ENCODE peak calls at places on chromosomes 4 and X, in four cellular contexts. Z is K562, D is HepG2, F is GM12878. O is an unnamed sample.
A peak's percentile ranks its signal among the peaks of the same experiment; 100 is the strongest.

GRCh38 chrX:105882581-105883275 is 60.4 kb downstream of the NRK start:
- DNase-seq in Z (no peak), D (no peak), F (no peak), O (no peak)

GRCh38 chr4:140330311-140330900 is 43.0 kb upstream of the SCOC start:
- DNase-seq in Z (no peak), D (peak; percentile 18), F (no peak), O (peak; percentile 26)

GRCh38 chrX:53714580-53715335 is 28.2 kb upstream of the HUWE1 start:
- DNase-seq in Z (no peak), D (no peak), F (peak; percentile 89), O (no peak)

GRCh38 chrX:22163306-22163705 is 109.4 kb upstream of the CBLL2 start:
- DNase-seq in Z (no peak), D (no peak), F (no peak), O (no peak)

GRCh38 chrX:118502121-118502794 is 6.6 kb downstream of the DOCK11 start:
- DNase-seq in Z (peak; percentile 32), D (no peak), F (no peak), O (no peak)

GRCh38 chr4:165560941-165561340 is 182.1 kb downstream of the CPE start:
- DNase-seq in Z (no peak), D (no peak), F (no peak), O (no peak)

GRCh38 chrX:19670854-19671620 is 155.7 kb upstream of the MAP3K15 start:
- DNase-seq in Z (no peak), D (peak; percentile 79), F (no peak), O (peak; percentile 9)

GRCh38 chrX:132961511-132961910 is 3.1 kb upstream of the HS6ST2 start:
- DNase-seq in Z (no peak), D (no peak), F (no peak), O (no peak)

GRCh38 chrX:9905288-9905687 is 61.9 kb upstream of the CLDN34 start:
- DNase-seq in Z (no peak), D (no peak), F (no peak), O (no peak)

GRCh38 chrX:114532093-114532805 is 51.6 kb upstream of the HTR2C start:
- DNase-seq in Z (no peak), D (no peak), F (no peak), O (no peak)

GRCh38 chr4:80036306-80036705 is 36.7 kb downstream of the ANTXR2 start:
- DNase-seq in Z (no peak), D (no peak), F (no peak), O (no peak)

GRCh38 chrX:73561791-73562190 is 1.2 kb upstream of the CHIC1 start:
- DNase-seq in Z (no peak), D (no peak), F (no peak), O (no peak)

GRCh38 chrX:357693-358471 is 28.8 kb downstream of the PPP2R3B start:
- DNase-seq in Z (no peak), D (no peak), F (no peak), O (no peak)

GRCh38 chr4:151304755-151305154 is 20.6 kb downstream of the SH3D19 start:
- DNase-seq in Z (no peak), D (no peak), F (no peak), O (no peak)

GRCh38 chr4:105196523-105197145 is 50.0 kb downstream of the TET2 start:
- DNase-seq in Z (peak; percentile 8), D (no peak), F (peak; percentile 35), O (no peak)

GRCh38 chr4:80107374-80107773 is 34.3 kb upstream of the ANTXR2 start:
- DNase-seq in Z (no peak), D (no peak), F (no peak), O (no peak)

GRCh38 chr4:169385356-169385755 is 114.6 kb upstream of the SH3RF1 start:
- DNase-seq in Z (no peak), D (no peak), F (no peak), O (no peak)

GRCh38 chr4:102517753-102518152 is 16.6 kb downstream of the NFKB1 start:
- DNase-seq in Z (no peak), D (no peak), F (no peak), O (no peak)

GRCh38 chrX:107199491-107199890 is 6.7 kb downstream of the NUP62CL start:
- DNase-seq in Z (no peak), D (no peak), F (no peak), O (no peak)

GRCh38 chr4:182447938-182448280 is 204.7 kb downstream of the TENM3 start:
- DNase-seq in Z (no peak), D (no peak), F (no peak), O (peak; percentile 5)

GRCh38 chrX:70132244-70132643 is 1.0 kb upstream of the IGBP1 start:
- DNase-seq in Z (peak; percentile 7), D (no peak), F (no peak), O (no peak)

GRCh38 chr4:182240161-182241130 is 2.8 kb upstream of the TENM3 start:
- DNase-seq in Z (no peak), D (peak; percentile 81), F (no peak), O (no peak)

GRCh38 chrX:65697915-65698796 is 30.7 kb downstream of the MSN start:
- DNase-seq in Z (peak; percentile 78), D (no peak), F (peak; percentile 83), O (no peak)

GRCh38 chr4:106529348-106530033 is 160.9 kb upstream of the GIMD1 start:
- DNase-seq in Z (no peak), D (no peak), F (no peak), O (no peak)

GRCh38 chr4:89134775-89135319 is 23.5 kb downstream of the TIGD2 start:
- DNase-seq in Z (no peak), D (no peak), F (no peak), O (no peak)

GRCh38 chr4:82467442-82467841 is 37.1 kb downstream of the ENOPH1 start:
- DNase-seq in Z (no peak), D (peak; percentile 45), F (no peak), O (no peak)

GRCh38 chr4:3280466-3280865 is 12.4 kb upstream of the RGS12 start:
- DNase-seq in Z (no peak), D (no peak), F (no peak), O (no peak)

GRCh38 chrX:40474205-40474626 is 106.6 kb upstream of the ATP6AP2 start:
- DNase-seq in Z (no peak), D (peak; percentile 20), F (no peak), O (peak; percentile 41)

GRCh38 chr4:124334119-124334518 is 378.4 kb downstream of the ANKRD50 start:
- DNase-seq in Z (peak; percentile 11), D (peak; percentile 24), F (no peak), O (peak; percentile 40)

GRCh38 chr4:110589297-110589696 is 33.6 kb downstream of the PITX2 start:
- DNase-seq in Z (no peak), D (no peak), F (no peak), O (no peak)

GRCh38 chr4:154329268-154329858 is 162.2 kb downstream of the DCHS2 start:
- DNase-seq in Z (peak; percentile 11), D (peak; percentile 3), F (no peak), O (peak; percentile 24)

GRCh38 chrX:17497193-17497592 is 122.2 kb downstream of the NHS start:
- DNase-seq in Z (no peak), D (no peak), F (no peak), O (no peak)

GRCh38 chrX:106484233-106484632 is 127.5 kb upstream of the RADX start:
- DNase-seq in Z (no peak), D (no peak), F (peak; percentile 64), O (no peak)

GRCh38 chr4:29559281-29559680 is 1160.9 kb upstream of the PCDH7 start:
- DNase-seq in Z (no peak), D (no peak), F (no peak), O (no peak)

GRCh38 chrX:8404958-8405357 is 59.7 kb upstream of the VCX3B start:
- DNase-seq in Z (no peak), D (no peak), F (no peak), O (no peak)

GRCh38 chr4:27217261-27217769 is 356.7 kb downstream of the STIM2 start:
- DNase-seq in Z (no peak), D (no peak), F (no peak), O (no peak)
- TF ChIP-seq BHLHE40 in Z (no peak), D (no peak), F (no peak), O (no peak)

GRCh38 chr4:145130788-145131398 is 32.8 kb downstream of the ABCE1 start:
- DNase-seq in Z (no peak), D (no peak), F (no peak), O (no peak)
- TF ChIP-seq TARDBP in Z (no peak), D (no peak), F (no peak), O (no peak)

DNA sequence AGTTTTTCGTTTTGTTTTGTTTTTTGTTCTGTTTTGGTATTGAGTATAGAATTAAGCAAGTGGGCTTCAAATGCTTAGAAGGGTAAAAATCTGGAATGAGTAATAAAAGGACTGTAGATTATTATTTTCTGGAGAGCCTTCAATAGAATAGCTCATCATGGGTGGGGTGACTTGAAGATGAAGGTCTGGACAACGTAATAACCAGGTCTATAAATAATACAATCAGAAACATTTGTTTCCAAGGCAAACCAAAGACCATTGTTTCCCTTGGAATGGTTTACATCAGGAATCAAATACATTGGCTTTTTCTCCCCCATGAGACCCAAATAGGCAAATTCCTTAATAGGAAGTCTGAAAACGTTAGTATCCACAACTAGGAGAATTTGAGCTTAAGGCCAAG is 721.6 kb downstream of the RPA4 start:
- DNase-seq in Z (no peak), D (no peak), F (no peak), O (no peak)
- TF ChIP-seq SP1 in Z (no peak), D (no peak), F (no peak), O (no peak)

GRCh38 chrX:134623293-134624045 is 34.8 kb downstream of the PLAC1 start:
- DNase-seq in Z (no peak), D (no peak), F (no peak), O (no peak)
- TF ChIP-seq BHLHE40 in Z (no peak), D (no peak), F (no peak), O (no peak)

O was measured in HEK293T.